ENCODE peak calls at places on chromosomes 1 and 21, in five cellular contexts. O, Y, M, D and R are unnamed samples.

GRCh38 chr1:46087891-46088290 is 44.5 kb downstream of the PIK3R3 start:
- DNase-seq in O (peak), Y (no peak), M (no peak), D (no peak), R (no peak)

GRCh38 chr1:44616991-44617702 is 57.1 kb downstream of the TMEM53 start:
- DNase-seq in O (peak), Y (no peak), M (no peak), D (no peak), R (no peak)

GRCh38 chr1:58982259-58982998 is 198.6 kb upstream of the JUN start:
- DNase-seq in O (no peak), Y (no peak), M (no peak), D (no peak), R (no peak)

GRCh38 chr1:156419863-156420208 is 50.8 kb downstream of the RHBG start:
- DNase-seq in O (no peak), Y (no peak), M (no peak), D (peak), R (no peak)

GRCh38 chr1:214416417-214417212 is 134.8 kb downstream of the PTPN14 start:
- DNase-seq in O (peak), Y (no peak), M (no peak), D (no peak), R (no peak)

GRCh38 chr21:45892156-45892919 is 89.2 kb upstream of the COL6A1 start:
- DNase-seq in O (no peak), Y (no peak), M (peak), D (no peak), R (peak)

GRCh38 chr1:187985897-187986654 is 1157.3 kb downstream of the PLA2G4A start:
- DNase-seq in O (peak), Y (no peak), M (no peak), D (no peak), R (no peak)

GRCh38 chr1:211198111-211198510 is 61.1 kb upstream of the RCOR3 start:
- DNase-seq in O (peak), Y (no peak), M (no peak), D (no peak), R (no peak)

GRCh38 chr1:210252621-210253041 is 20.0 kb downstream of the SERTAD4 start:
- DNase-seq in O (no peak), Y (no peak), M (peak), D (no peak), R (no peak)

GRCh38 chr1:3746784-3747521 is 5.3 kb upstream of the CCDC27 start:
- DNase-seq in O (peak), Y (peak), M (peak), D (peak), R (peak)

GRCh38 chr21:16088121-16088520 is 358.3 kb downstream of the USP25 start:
- DNase-seq in O (no peak), Y (no peak), M (no peak), D (no peak), R (no peak)

GRCh38 chr1:234613128-234613875 is 3.3 kb upstream of the IRF2BP2 start:
- DNase-seq in O (peak), Y (no peak), M (no peak), D (no peak), R (no peak)

GRCh38 chr1:13585599-13585965 is 1.9 kb downstream of the PDPN start:
- DNase-seq in O (no peak), Y (no peak), M (no peak), D (no peak), R (no peak)

GRCh38 chr21:36791695-36792451 is 93.0 kb downstream of the SIM2 start:
- DNase-seq in O (no peak), Y (no peak), M (no peak), D (no peak), R (no peak)

GRCh38 chr21:43305336-43305665 is 121.6 kb downstream of the SIK1 start:
- DNase-seq in O (no peak), Y (no peak), M (no peak), D (no peak), R (no peak)

GRCh38 chr1:55505326-55505725 is 290.2 kb upstream of the USP24 start:
- DNase-seq in O (no peak), Y (no peak), M (no peak), D (no peak), R (no peak)

GRCh38 chr21:44762221-44763049 is 39.2 kb downstream of the UBE2G2 start:
- DNase-seq in O (no peak), Y (no peak), M (no peak), D (no peak), R (no peak)

GRCh38 chr1:118636004-118636403 is 352.1 kb downstream of the TBX15 start:
- DNase-seq in O (no peak), Y (no peak), M (no peak), D (no peak), R (no peak)

GRCh38 chr1:41358152-41358937 is 2.9 kb upstream of the FOXO6 start:
- DNase-seq in O (no peak), Y (no peak), M (no peak), D (no peak), R (no peak)

GRCh38 chr1:20666804-20667203 is 5.6 kb upstream of the DDOST start:
- DNase-seq in O (peak), Y (no peak), M (no peak), D (no peak), R (no peak)

GRCh38 chr1:49185455-49185980 is 408.8 kb upstream of the BEND5 start:
- DNase-seq in O (no peak), Y (no peak), M (no peak), D (no peak), R (no peak)

GRCh38 chr1:49187054-49187453 is 410.4 kb upstream of the BEND5 start:
- DNase-seq in O (no peak), Y (no peak), M (no peak), D (no peak), R (no peak)

DNA sequence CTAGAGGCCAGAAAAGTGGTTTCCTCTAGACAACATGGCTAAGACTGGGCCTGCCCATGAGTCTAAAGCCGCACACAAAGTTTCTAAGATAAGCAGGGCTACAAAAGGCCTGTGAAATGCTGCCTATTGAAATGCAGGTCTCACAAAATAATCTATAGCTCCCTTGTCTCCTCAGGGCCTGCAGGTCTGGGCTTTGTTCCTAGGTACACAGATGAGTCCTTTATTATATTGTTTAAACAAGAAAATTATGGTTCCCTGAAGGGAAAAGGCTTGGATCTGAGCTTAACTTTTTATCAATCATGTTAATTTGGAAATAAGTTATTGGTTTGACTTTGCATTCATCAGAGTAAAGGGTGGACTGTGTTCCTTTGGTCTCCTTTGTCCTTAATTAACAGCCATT is 413.4 kb upstream of the BEND5 start:
- DNase-seq in O (no peak), Y (no peak), M (no peak), D (no peak), R (no peak)
- H3K27ac ChIP-seq in O (no peak), Y (no peak), M (no peak), D (no peak), R (no peak)

DNA sequence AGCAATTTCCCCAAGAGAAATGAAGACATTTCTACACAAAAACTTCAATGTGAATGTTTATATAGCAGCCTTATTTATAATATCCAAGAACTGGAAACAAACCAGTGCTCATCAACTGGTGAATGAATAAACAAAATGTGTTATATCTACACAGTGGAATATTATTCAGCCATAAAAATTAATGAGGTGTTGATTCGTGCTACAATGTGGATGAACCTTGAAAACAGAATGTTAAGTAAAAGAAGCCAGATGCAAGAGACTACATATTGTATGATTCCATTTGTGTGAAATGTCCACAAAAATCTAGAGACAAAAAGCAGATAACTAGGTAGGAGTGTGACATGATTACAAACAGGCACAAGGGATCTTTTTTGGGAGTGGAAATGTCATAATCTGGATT is 110.0 kb downstream of the CD247 start:
- DNase-seq in O (no peak), Y (no peak), M (no peak), D (no peak), R (no peak)
- H3K4me3 ChIP-seq in O (no peak), Y (no peak), M (no peak), D (no peak), R (no peak)

GRCh38 chr1:16251381-16251780 is 14.4 kb upstream of the CPLANE2 start:
- DNase-seq in O (no peak), Y (no peak), M (no peak), D (no peak), R (no peak)
- H3K27ac ChIP-seq in O (no peak), Y (no peak), M (peak), D (no peak), R (no peak)

DNA sequence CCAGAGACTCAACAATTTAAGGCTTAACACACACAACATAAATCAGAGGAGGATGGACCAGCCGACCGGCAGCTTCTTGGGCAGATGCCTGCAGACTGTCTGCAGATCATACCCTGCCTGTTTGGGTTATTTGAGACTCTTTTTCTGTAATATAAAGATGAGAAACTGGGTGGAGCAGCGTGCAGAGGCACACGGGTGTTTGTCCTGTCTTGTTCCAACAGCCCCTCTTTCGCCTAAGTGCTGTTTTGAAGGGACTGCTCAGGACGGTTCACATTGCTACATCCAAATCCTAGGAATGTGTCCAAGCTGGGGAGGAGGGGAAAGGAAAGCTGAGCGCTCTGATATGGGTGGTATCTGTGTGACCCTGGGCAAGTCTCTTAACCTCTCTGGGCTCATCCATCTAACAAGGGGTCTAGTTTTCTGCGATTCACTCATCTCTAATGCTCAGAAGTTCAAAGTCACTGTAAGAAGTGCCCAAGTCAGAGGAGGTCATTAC is 149.9 kb downstream of the CLIC6 start:
- DNase-seq in O (peak), Y (no peak), M (no peak), D (no peak), R (no peak)
- H3K4me3 ChIP-seq in O (no peak), Y (no peak), M (no peak), D (no peak), R (no peak)

GRCh38 chr1:93565496-93566221 is 116.0 kb downstream of the BCAR3 start:
- DNase-seq in O (peak), Y (no peak), M (no peak), D (no peak), R (no peak)
- H3K27ac ChIP-seq in O (peak), Y (no peak), M (peak), D (no peak), R (no peak)

GRCh38 chr1:177163844-177164379 is 600 bp downstream of the ASTN1 start:
- DNase-seq in O (no peak), Y (no peak), M (no peak), D (no peak), R (no peak)
- H3K4me3 ChIP-seq in O (peak), Y (no peak), M (peak), D (no peak), R (no peak)

DNA sequence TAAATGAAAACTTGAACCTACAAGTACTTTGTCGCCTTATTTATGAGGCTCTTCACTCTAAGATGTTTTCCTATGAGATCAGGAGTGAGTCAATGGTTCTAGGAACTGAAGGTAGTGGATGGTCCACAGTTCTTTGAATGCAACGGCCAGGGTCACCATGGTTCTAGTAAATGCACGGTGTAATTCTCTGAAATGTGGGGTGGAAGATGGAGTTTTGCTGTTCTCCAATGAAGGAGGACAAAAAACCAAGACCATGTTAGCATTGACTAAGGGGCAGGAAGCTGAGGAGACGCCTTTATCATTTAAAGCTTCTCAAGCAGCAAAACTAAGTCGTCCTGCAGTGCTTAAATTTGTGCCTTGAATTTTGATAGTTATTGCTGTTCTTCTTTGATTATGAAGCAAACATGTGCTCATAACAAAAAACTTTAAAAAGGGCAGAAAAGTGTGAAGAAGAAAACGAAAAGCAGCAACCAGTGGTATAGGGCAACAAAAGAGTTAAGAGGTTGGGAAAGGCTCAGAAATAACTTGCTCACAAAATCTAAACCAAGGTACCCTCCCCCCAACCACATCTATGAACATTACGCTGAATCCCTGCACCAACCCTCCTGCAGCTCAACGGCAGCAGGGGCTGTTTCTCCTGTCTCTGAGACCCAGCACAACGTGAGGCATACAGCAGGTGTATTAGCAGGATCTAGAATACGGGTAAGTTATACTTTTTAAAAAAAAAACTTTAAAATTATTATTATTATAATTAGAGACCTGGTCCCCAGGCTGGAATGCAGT is 85.0 kb downstream of the MRPL37 start:
- DNase-seq in O (no peak), Y (no peak), M (no peak), D (peak), R (peak)
- H3K27ac ChIP-seq in O (no peak), Y (no peak), M (no peak), D (peak), R (peak)

DNA sequence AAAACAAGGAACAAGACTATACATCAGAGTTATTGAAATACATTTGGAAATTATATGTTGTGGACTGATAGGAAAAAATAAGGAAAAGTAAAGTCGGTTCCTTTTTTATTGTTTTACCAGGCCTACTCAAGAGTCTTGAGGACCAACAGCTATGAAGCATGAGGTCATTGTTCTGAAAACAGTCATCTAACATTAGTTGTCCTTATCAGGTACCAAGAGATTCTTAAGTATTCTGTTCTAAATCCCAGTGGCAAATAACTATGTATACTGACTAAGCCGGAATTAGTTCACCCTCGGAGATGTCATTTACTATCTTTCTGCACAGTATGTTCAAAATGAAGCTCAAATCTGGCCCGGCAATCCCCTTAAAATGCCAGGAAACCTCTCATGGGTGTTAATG is 585 bp downstream of the ADGRL4 start:
- DNase-seq in O (peak), Y (no peak), M (no peak), D (no peak), R (no peak)
- H3K4me3 ChIP-seq in O (peak), Y (no peak), M (peak), D (no peak), R (no peak)